ENCODE peak calls at places on chromosomes 11 and 22, in seven cellular contexts. O is breast epithelium; Y is CD4-positive, alpha-beta T cell; M is psoas muscle; L is right lobe of liver; S is suprapubic skin; A is HCT116. U is an unnamed sample.

GRCh38 chr11:102757823-102758549 is 22.4 kb downstream of the MMP10 start:
- DNase-seq in O (no peak), Y (no peak), M (no peak), L (no peak), S (no peak), A (no peak), U (no peak)

GRCh38 chr22:36029406-36029755 is 757 bp upstream of the RBFOX2 start:
- DNase-seq in O (no peak), Y (no peak), M (no peak), L (no peak), S (no peak), A (no peak), U (no peak)

GRCh38 chr11:64745219-64745522 is 1.2 kb upstream of the RASGRP2 start:
- DNase-seq in O (peak), Y (peak), M (peak), L (peak), S (peak), A (no peak), U (no peak)

GRCh38 chr11:66112041-66112491 is 42.0 kb downstream of the PACS1 start:
- DNase-seq in O (no peak), Y (no peak), M (no peak), L (no peak), S (no peak), A (no peak), U (no peak)

GRCh38 chr22:47333625-47334024 is 571.2 kb downstream of the TBC1D22A start:
- DNase-seq in O (no peak), Y (no peak), M (no peak), L (peak), S (no peak), A (peak), U (no peak)

GRCh38 chr11:65766535-65766934 is 14.2 kb downstream of the AP5B1 start:
- DNase-seq in O (no peak), Y (no peak), M (no peak), L (no peak), S (no peak), A (no peak), U (no peak)

GRCh38 chr11:44427432-44427831 is 117.5 kb upstream of the ALX4 start:
- DNase-seq in O (no peak), Y (no peak), M (no peak), L (no peak), S (no peak), A (no peak), U (no peak)

GRCh38 chr11:132238331-132238730 is 867.9 kb downstream of the NTM start:
- DNase-seq in O (no peak), Y (no peak), M (no peak), L (no peak), S (no peak), A (no peak), U (no peak)

GRCh38 chr22:20083891-20084546 is 4.0 kb downstream of the DGCR8 start:
- DNase-seq in O (no peak), Y (no peak), M (no peak), L (peak), S (no peak), A (no peak), U (no peak)

GRCh38 chr11:30984442-30984816 is 385.1 kb downstream of the DCDC1 start:
- DNase-seq in O (no peak), Y (no peak), M (no peak), L (no peak), S (no peak), A (no peak), U (no peak)

GRCh38 chr22:37260939-37261338 is 16.9 kb upstream of the RAC2 start:
- DNase-seq in O (no peak), Y (peak), M (no peak), L (peak), S (no peak), A (peak), U (no peak)

GRCh38 chr11:83715927-83716525 is 429.9 kb upstream of the CCDC90B start:
- DNase-seq in O (no peak), Y (no peak), M (peak), L (no peak), S (no peak), A (no peak), U (no peak)

GRCh38 chr11:114340311-114341131 is 44.3 kb downstream of the NNMT start:
- DNase-seq in O (no peak), Y (no peak), M (peak), L (peak), S (peak), A (peak), U (no peak)

GRCh38 chr11:101296896-101297295 is 167.3 kb upstream of the PGR start:
- DNase-seq in O (no peak), Y (no peak), M (no peak), L (no peak), S (no peak), A (no peak), U (no peak)

GRCh38 chr11:73386568-73386967 is 10.4 kb downstream of the RELT start:
- DNase-seq in O (no peak), Y (no peak), M (no peak), L (no peak), S (no peak), A (no peak), U (no peak)

GRCh38 chr11:13033760-13034533 is 24.8 kb downstream of the RASSF10 start:
- DNase-seq in O (no peak), Y (no peak), M (no peak), L (no peak), S (no peak), A (no peak), U (no peak)

GRCh38 chr11:81301426-81301825 is 1432.2 kb downstream of the FAM181B start:
- DNase-seq in O (no peak), Y (no peak), M (no peak), L (no peak), S (no peak), A (no peak), U (no peak)

GRCh38 chr11:32374261-32374711 is 61.1 kb downstream of the WT1 start:
- DNase-seq in O (no peak), Y (no peak), M (no peak), L (no peak), S (no peak), A (peak), U (no peak)

GRCh38 chr11:44849922-44850321 is 100.8 kb downstream of the TP53I11 start:
- DNase-seq in O (no peak), Y (no peak), M (no peak), L (no peak), S (no peak), A (no peak), U (no peak)

GRCh38 chr11:77705195-77705876 is 67.7 kb upstream of the CLNS1A start:
- DNase-seq in O (no peak), Y (no peak), M (no peak), L (no peak), S (no peak), A (peak), U (no peak)

GRCh38 chr11:1104411-1105182 is 29.9 kb downstream of the MUC2 start:
- DNase-seq in O (no peak), Y (no peak), M (no peak), L (peak), S (no peak), A (no peak), U (no peak)

GRCh38 chr11:2990617-2991476 is 1.3 kb downstream of the NAP1L4 start:
- DNase-seq in O (no peak), Y (peak), M (no peak), L (no peak), S (peak), A (no peak), U (no peak)

GRCh38 chr22:44523981-44524759 is 26.1 kb upstream of the RTL6 start:
- DNase-seq in O (no peak), Y (no peak), M (peak), L (no peak), S (peak), A (no peak), U (no peak)
- H3K27ac ChIP-seq in O (no peak), Y (no peak), M (no peak), L (no peak), S (no peak), A (no peak), U (no peak)

DNA sequence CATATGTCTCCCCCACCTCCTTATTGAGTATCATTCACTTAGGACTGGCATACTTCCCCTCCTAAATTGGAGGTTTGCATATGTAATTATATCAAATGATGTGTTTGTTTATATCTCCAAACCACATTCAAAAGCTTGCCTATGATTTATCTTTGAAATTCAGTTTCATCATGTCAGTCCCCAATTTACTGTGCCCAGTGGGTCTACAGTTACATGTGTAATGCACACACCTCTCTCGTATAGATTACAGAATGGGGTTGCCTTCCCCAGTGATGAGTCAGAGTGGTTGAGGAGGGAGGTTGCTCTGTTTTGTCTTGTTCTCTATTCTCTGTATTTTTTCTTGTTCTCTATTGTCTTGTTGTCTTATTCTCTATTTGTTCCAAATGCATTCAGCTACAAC is 276.3 kb upstream of the MTNR1B start:
- DNase-seq in O (no peak), Y (no peak), M (no peak), L (no peak), S (no peak), A (no peak), U (no peak)
- H3K27ac ChIP-seq in O (no peak), Y (no peak), M (no peak), L (no peak), S (no peak), A (no peak), U (no peak)

DNA sequence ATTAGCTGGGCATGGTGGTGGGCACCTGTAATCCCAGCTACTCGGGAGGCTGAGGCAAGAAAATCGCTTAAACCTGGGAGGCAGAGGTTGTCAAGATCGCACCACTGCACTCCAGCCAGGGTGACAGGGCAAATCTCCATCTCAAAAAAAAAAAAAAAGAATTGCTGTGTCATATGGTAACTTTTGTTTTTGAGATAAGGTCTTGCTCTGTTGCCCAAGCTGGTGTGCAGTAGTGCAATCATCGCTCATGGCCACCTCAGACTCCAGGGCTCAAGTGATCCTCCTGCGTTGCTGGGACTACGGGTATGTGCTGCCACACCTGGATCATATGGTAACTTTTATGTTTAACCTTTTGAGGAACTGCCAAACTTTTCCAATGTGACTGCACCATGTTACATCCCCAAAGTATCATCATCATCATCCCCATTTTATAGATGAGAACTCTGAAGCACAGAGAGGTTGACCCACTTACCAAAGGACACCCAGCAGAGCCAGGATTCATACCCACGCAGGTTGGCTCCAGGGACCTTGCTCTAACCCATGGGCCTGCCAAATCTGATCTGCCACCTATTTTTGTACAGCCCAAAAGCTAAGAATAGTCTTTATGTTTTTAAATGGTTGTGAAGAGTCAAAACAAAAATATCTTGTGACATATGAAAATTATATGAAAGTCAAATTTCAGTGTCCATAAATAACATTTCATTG is 45.4 kb downstream of the GDPD5 start:
- DNase-seq in O (no peak), Y (no peak), M (no peak), L (no peak), S (no peak), A (no peak), U (no peak)
- H3K27ac ChIP-seq in O (no peak), Y (no peak), M (no peak), L (no peak), S (no peak), A (no peak), U (no peak)

GRCh38 chr22:29780220-29780619 is 13.1 kb downstream of the UQCR10 start:
- DNase-seq in O (no peak), Y (no peak), M (no peak), L (no peak), S (no peak), A (no peak), U (no peak)

GRCh38 chr22:29780781-29781676 is 13.9 kb downstream of the UQCR10 start:
- DNase-seq in O (no peak), Y (no peak), M (no peak), L (no peak), S (no peak), A (no peak), U (no peak)

GRCh38 chr22:29784451-29785361 is 17.5 kb downstream of the UQCR10 start:
- DNase-seq in O (peak), Y (no peak), M (peak), L (peak), S (no peak), A (no peak), U (peak)

GRCh38 chr22:29786026-29786425 is 18.9 kb downstream of the UQCR10 start:
- DNase-seq in O (no peak), Y (no peak), M (no peak), L (no peak), S (no peak), A (no peak), U (no peak)

DNA sequence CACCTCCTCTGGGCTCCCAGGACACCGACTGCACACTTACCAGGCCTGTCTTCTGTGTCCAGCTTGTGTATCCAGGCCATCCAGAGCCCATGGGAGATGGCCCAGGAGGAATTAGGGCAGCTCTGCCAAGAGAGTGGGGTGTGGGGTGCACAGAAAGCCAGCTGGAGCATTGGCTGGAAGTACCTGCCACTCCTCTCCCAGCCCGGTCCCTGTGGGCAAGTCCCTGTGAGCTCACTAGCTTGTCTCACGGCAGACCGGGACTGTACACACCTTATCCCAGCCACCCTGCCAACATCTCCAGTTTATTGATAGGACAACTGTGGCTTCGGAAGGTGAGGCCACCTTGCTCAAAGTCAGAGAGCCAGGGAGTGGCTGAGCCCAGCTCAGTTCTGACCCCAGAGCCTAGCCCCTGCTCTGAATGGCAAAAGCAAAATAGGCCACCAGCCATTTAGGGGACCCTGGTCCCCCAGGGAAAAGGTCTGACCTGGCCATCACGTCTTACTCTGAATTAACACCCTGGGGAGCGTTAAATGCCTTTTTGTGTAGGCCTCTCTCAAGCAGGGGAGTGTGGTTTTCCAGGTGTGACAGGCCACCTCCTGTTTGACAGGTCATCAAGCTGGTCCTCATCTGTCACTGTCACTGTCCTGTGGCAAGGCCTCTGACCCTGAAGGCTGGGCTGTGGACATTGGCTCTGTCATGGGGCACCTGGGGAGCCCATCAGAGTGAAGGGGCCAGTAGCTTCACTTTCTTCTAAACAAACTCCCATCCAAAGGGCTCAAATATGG is 15.1 kb downstream of the UQCR10 start:
- DNase-seq in O (peak), Y (no peak), M (peak), L (peak), S (no peak), A (no peak), U (peak)
- H3K27ac ChIP-seq in O (peak), Y (no peak), M (peak), L (peak), S (peak), A (no peak), U (peak)

GRCh38 chr11:33712436-33712835 is 11.8 kb upstream of the C11orf91 start:
- DNase-seq in O (no peak), Y (no peak), M (no peak), L (no peak), S (no peak), A (no peak), U (no peak)
- H3K27ac ChIP-seq in O (no peak), Y (no peak), M (no peak), L (no peak), S (no peak), A (no peak), U (no peak)